ENCODE peak calls at places on chromosomes 3 and 15, in seven cellular contexts. G is effector CD4-positive, alpha-beta T cell; P is amniotic stem cell; E is right cardiac atrium; C is NCI-H1048; A is amygdala; Y is SK-MEL-5. O is an unnamed sample.

GRCh38 chr3:32595318-32595717 is 24.7 kb upstream of the DYNC1LI1 start:
- DNase-seq in G (no peak), P (no peak), E (no peak), C (no peak), A (no peak), Y (no peak), O (no peak)

GRCh38 chr3:143668924-143669790 is 179.1 kb downstream of the SLC9A9 start:
- DNase-seq in G (no peak), P (no peak), E (no peak), C (no peak), A (no peak), Y (no peak), O (no peak)

GRCh38 chr3:45055411-45056143 is 29.5 kb downstream of the CLEC3B start:
- DNase-seq in G (no peak), P (no peak), E (no peak), C (no peak), A (no peak), Y (peak), O (no peak)

GRCh38 chr15:38389924-38390542 is 63.9 kb upstream of the FAM98B start:
- DNase-seq in G (peak), P (no peak), E (no peak), C (peak), A (no peak), Y (peak), O (peak)

GRCh38 chr3:31077021-31077601 is 182.7 kb upstream of the GADL1 start:
- DNase-seq in G (no peak), P (peak), E (no peak), C (no peak), A (no peak), Y (no peak), O (no peak)

GRCh38 chr3:176935524-176935923 is 261.8 kb downstream of the TBL1XR1 start:
- DNase-seq in G (no peak), P (no peak), E (no peak), C (no peak), A (no peak), Y (no peak), O (no peak)

GRCh38 chr3:119611664-119612063 is 14.0 kb downstream of the PLA1A start:
- DNase-seq in G (no peak), P (no peak), E (no peak), C (no peak), A (no peak), Y (no peak), O (no peak)

GRCh38 chr3:4821975-4822374 is 157.3 kb upstream of the BHLHE40 start:
- DNase-seq in G (peak), P (no peak), E (no peak), C (no peak), A (no peak), Y (no peak), O (no peak)

GRCh38 chr3:170274641-170275040 is 52.4 kb downstream of the PRKCI start:
- DNase-seq in G (no peak), P (no peak), E (no peak), C (no peak), A (no peak), Y (no peak), O (no peak)

GRCh38 chr3:141498592-141499223 is 11.9 kb downstream of the RASA2 start:
- DNase-seq in G (peak), P (no peak), E (no peak), C (no peak), A (no peak), Y (peak), O (no peak)

GRCh38 chr15:62306851-62307504 is 141.9 kb upstream of the C2CD4B start:
- DNase-seq in G (no peak), P (peak), E (peak), C (peak), A (peak), Y (peak), O (peak)

GRCh38 chr15:43299884-43300283 is 30.5 kb downstream of the LCMT2 start:
- DNase-seq in G (no peak), P (no peak), E (no peak), C (no peak), A (no peak), Y (no peak), O (no peak)

GRCh38 chr3:189836795-189837194 is 205.6 kb downstream of the TP63 start:
- DNase-seq in G (no peak), P (no peak), E (no peak), C (no peak), A (no peak), Y (no peak), O (no peak)

GRCh38 chr3:110738531-110738930 is 333.1 kb upstream of the NECTIN3 start:
- DNase-seq in G (no peak), P (no peak), E (no peak), C (no peak), A (no peak), Y (no peak), O (no peak)

GRCh38 chr15:92069308-92070244 is 216.1 kb downstream of the SLCO3A1 start:
- DNase-seq in G (peak), P (peak), E (no peak), C (no peak), A (no peak), Y (no peak), O (no peak)

GRCh38 chr15:22979699-22980188 is 424 bp downstream of the CYFIP1 start:
- DNase-seq in G (no peak), P (no peak), E (peak), C (no peak), A (no peak), Y (peak), O (no peak)

GRCh38 chr3:137099336-137099735 is 141.6 kb downstream of the IL20RB start:
- DNase-seq in G (no peak), P (no peak), E (no peak), C (no peak), A (no peak), Y (no peak), O (no peak)

GRCh38 chr15:52785672-52786406 is 4.3 kb downstream of the ONECUT1 start:
- DNase-seq in G (no peak), P (no peak), E (no peak), C (no peak), A (no peak), Y (no peak), O (no peak)

GRCh38 chr3:112092439-112093179 is 6.4 kb downstream of the C3orf52 start:
- DNase-seq in G (no peak), P (no peak), E (no peak), C (no peak), A (no peak), Y (peak), O (no peak)

GRCh38 chr3:142910280-142910679 is 21.4 kb upstream of the PCOLCE2 start:
- DNase-seq in G (no peak), P (no peak), E (no peak), C (no peak), A (no peak), Y (no peak), O (no peak)

GRCh38 chr15:88985547-88986393 is 72.6 kb upstream of the MFGE8 start:
- DNase-seq in G (no peak), P (no peak), E (no peak), C (no peak), A (no peak), Y (no peak), O (no peak)

GRCh38 chr3:15470261-15470660 is 42.9 kb downstream of the EAF1 start:
- DNase-seq in G (no peak), P (no peak), E (no peak), C (no peak), A (no peak), Y (peak), O (no peak)

GRCh38 chr3:96700322-96701315 is 113.8 kb upstream of the EPHA6 start:
- DNase-seq in G (no peak), P (no peak), E (no peak), C (no peak), A (no peak), Y (peak), O (no peak)

GRCh38 chr3:32455609-32456428 is 46.8 kb downstream of the CMTM6 start:
- DNase-seq in G (no peak), P (no peak), E (no peak), C (no peak), A (no peak), Y (no peak), O (no peak)

GRCh38 chr3:49244589-49245205 is 32.3 kb downstream of the C3orf62 start:
- DNase-seq in G (no peak), P (no peak), E (no peak), C (no peak), A (no peak), Y (peak), O (no peak)

GRCh38 chr3:106837616-106838015 is 539.6 kb upstream of the CCDC54 start:
- DNase-seq in G (no peak), P (no peak), E (no peak), C (no peak), A (no peak), Y (no peak), O (no peak)

GRCh38 chr15:73921257-73921890 is 4.9 kb upstream of the LOXL1 start:
- DNase-seq in G (no peak), P (no peak), E (peak), C (no peak), A (no peak), Y (no peak), O (no peak)

GRCh38 chr3:119314821-119315220 is 20.6 kb downstream of the ARHGAP31 start:
- DNase-seq in G (no peak), P (no peak), E (no peak), C (no peak), A (no peak), Y (no peak), O (no peak)

GRCh38 chr3:109656225-109656624 is 318.9 kb upstream of the DPPA4 start:
- DNase-seq in G (no peak), P (no peak), E (no peak), C (no peak), A (no peak), Y (no peak), O (no peak)

GRCh38 chr3:20288050-20288449 is 102.0 kb upstream of the SGO1 start:
- DNase-seq in G (no peak), P (no peak), E (no peak), C (no peak), A (no peak), Y (no peak), O (no peak)